ENCODE peak calls at places on chromosome 2, in seven cellular contexts. G is right lobe of liver; J is GM23338; Y is mesenchymal stem cell; N is CD8-positive, alpha-beta memory T cell; Z is right cardiac atrium; O is aorta. M is an unnamed sample. For H3K4me1 and H3K27me3, the result is how much of the 10 kb centered on the place peaks cover.

GRCh38 chr2:28895189-28895893 is 874 bp downstream of the WDR43 start:
- DNase-seq in G (peak), J (peak), Y (peak), N (no peak), Z (peak), O (peak), M (peak)

GRCh38 chr2:171244970-171245782 is 84.5 kb upstream of the TLK1 start:
- DNase-seq in G (no peak), J (peak), Y (peak), N (no peak), Z (no peak), O (no peak), M (no peak)

GRCh38 chr2:121810959-121811853 is 55.8 kb downstream of the TSN start:
- DNase-seq in G (peak), J (peak), Y (peak), N (no peak), Z (peak), O (no peak), M (peak)

GRCh38 chr2:230411484-230412368 is 4.3 kb upstream of the SP100 start:
- DNase-seq in G (peak), J (peak), Y (peak), N (peak), Z (peak), O (peak), M (peak)

GRCh38 chr2:27807476-27807875 is 36.0 kb downstream of the MRPL33 start:
- DNase-seq in G (no peak), J (peak), Y (peak), N (no peak), Z (peak), O (no peak), M (no peak)

GRCh38 chr2:165105911-165106310 is 97.9 kb downstream of the SCN3A start:
- DNase-seq in G (no peak), J (no peak), Y (peak), N (no peak), Z (no peak), O (no peak), M (no peak)

GRCh38 chr2:147449323-147450080 is 395.3 kb upstream of the ACVR2A start:
- DNase-seq in G (no peak), J (peak), Y (no peak), N (no peak), Z (no peak), O (no peak), M (no peak)

GRCh38 chr2:209525834-209526281 is 102.0 kb downstream of the MAP2 start:
- DNase-seq in G (no peak), J (no peak), Y (peak), N (no peak), Z (no peak), O (no peak), M (peak)

GRCh38 chr2:71923143-71923525 is 224.5 kb downstream of the CYP26B1 start:
- DNase-seq in G (no peak), J (no peak), Y (no peak), N (no peak), Z (peak), O (no peak), M (peak)

GRCh38 chr2:15408759-15409158 is 152.4 kb downstream of the NBAS start:
- DNase-seq in G (no peak), J (no peak), Y (no peak), N (no peak), Z (no peak), O (no peak), M (no peak)

GRCh38 chr2:160842286-160842685 is 317.9 kb upstream of the TANK start:
- DNase-seq in G (no peak), J (peak), Y (no peak), N (no peak), Z (no peak), O (no peak), M (no peak)

GRCh38 chr2:182540236-182540635 is 113.4 kb upstream of the PDE1A start:
- DNase-seq in G (no peak), J (no peak), Y (no peak), N (no peak), Z (no peak), O (no peak), M (no peak)

GRCh38 chr2:238562446-238562845 is 135.7 kb downstream of the ASB1 start:
- DNase-seq in G (no peak), J (no peak), Y (no peak), N (no peak), Z (no peak), O (no peak), M (no peak)

GRCh38 chr2:111190816-111191540 is 70.3 kb downstream of the BCL2L11 start:
- DNase-seq in G (no peak), J (no peak), Y (no peak), N (no peak), Z (no peak), O (no peak), M (no peak)

GRCh38 chr2:240392084-240392947 is 43.1 kb upstream of the GPC1 start:
- DNase-seq in G (peak), J (no peak), Y (no peak), N (no peak), Z (peak), O (peak), M (peak)

GRCh38 chr2:96158554-96158940 is 13.3 kb upstream of the DUSP2 start:
- DNase-seq in G (no peak), J (no peak), Y (no peak), N (no peak), Z (no peak), O (no peak), M (peak)

GRCh38 chr2:229081411-229081810 is 189.7 kb downstream of the PID1 start:
- DNase-seq in G (no peak), J (peak), Y (no peak), N (no peak), Z (no peak), O (no peak), M (no peak)

GRCh38 chr2:133843551-133843950 is 275.3 kb upstream of the NCKAP5 start:
- DNase-seq in G (no peak), J (no peak), Y (no peak), N (no peak), Z (no peak), O (no peak), M (no peak)

GRCh38 chr2:215848146-215848545 is 165.2 kb downstream of the MREG start:
- DNase-seq in G (no peak), J (no peak), Y (no peak), N (no peak), Z (no peak), O (no peak), M (no peak)

GRCh38 chr2:100321181-100321880 is 970 bp downstream of the LONRF2 start:
- DNase-seq in G (peak), J (peak), Y (peak), N (no peak), Z (peak), O (no peak), M (peak)

GRCh38 chr2:47486858-47487497 is 84.0 kb downstream of the MSH2 start:
- DNase-seq in G (no peak), J (no peak), Y (peak), N (no peak), Z (no peak), O (no peak), M (no peak)

GRCh38 chr2:177273456-177273855 is 8.9 kb upstream of the NFE2L2 start:
- DNase-seq in G (peak), J (no peak), Y (no peak), N (no peak), Z (no peak), O (no peak), M (no peak)

GRCh38 chr2:223868005-223868404 is 30.6 kb upstream of the AP1S3 start:
- DNase-seq in G (no peak), J (no peak), Y (no peak), N (no peak), Z (no peak), O (no peak), M (no peak)

GRCh38 chr2:144239726-144240125 is 280.2 kb downstream of the ZEB2 start:
- DNase-seq in G (no peak), J (no peak), Y (no peak), N (no peak), Z (no peak), O (no peak), M (no peak)

GRCh38 chr2:130759906-130760753 is 4.8 kb downstream of the AMER3 start:
- DNase-seq in G (no peak), J (no peak), Y (no peak), N (no peak), Z (peak), O (no peak), M (peak)

GRCh38 chr2:235066895-235067294 is 115.1 kb downstream of the SH3BP4 start:
- DNase-seq in G (no peak), J (no peak), Y (no peak), N (no peak), Z (no peak), O (no peak), M (no peak)

GRCh38 chr2:134683561-134684112 is 35.2 kb downstream of the TMEM163 start:
- DNase-seq in G (no peak), J (no peak), Y (peak), N (no peak), Z (no peak), O (no peak), M (peak)

GRCh38 chr2:27849558-27849957 is 40.6 kb downstream of the RBKS start:
- DNase-seq in G (no peak), J (no peak), Y (no peak), N (no peak), Z (no peak), O (no peak), M (no peak)

GRCh38 chr2:74502147-74502719 is 2.8 kb upstream of the LBX2 start:
- DNase-seq in G (peak), J (no peak), Y (peak), N (no peak), Z (no peak), O (no peak), M (peak)

GRCh38 chr2:86622409-86622877 is 1.2 kb downstream of the RNF103 start:
- DNase-seq in G (no peak), J (peak), Y (peak), N (peak), Z (peak), O (peak), M (peak)

GRCh38 chr2:20151116-20151571 is 73.8 kb downstream of the SDC1 start:
- DNase-seq in G (no peak), J (no peak), Y (no peak), N (no peak), Z (peak), O (no peak), M (no peak)

GRCh38 chr2:11416191-11416590 is 49.8 kb downstream of the E2F6 start:
- DNase-seq in G (no peak), J (no peak), Y (no peak), N (no peak), Z (no peak), O (no peak), M (peak)

GRCh38 chr2:238182362-238182761 is 21.1 kb downstream of the ILKAP start:
- DNase-seq in G (no peak), J (no peak), Y (no peak), N (no peak), Z (no peak), O (no peak), M (no peak)

GRCh38 chr2:150586858-150587257 is 99.4 kb upstream of the RND3 start:
- DNase-seq in G (no peak), J (no peak), Y (peak), N (no peak), Z (no peak), O (no peak), M (no peak)

GRCh38 chr2:129067070-129067469 is 748.4 kb upstream of the HS6ST1 start:
- DNase-seq in G (no peak), J (no peak), Y (no peak), N (no peak), Z (no peak), O (no peak), M (no peak)

GRCh38 chr2:105775809-105776559 is 31.3 kb downstream of the NCK2 start:
- DNase-seq in G (no peak), J (no peak), Y (no peak), N (peak), Z (no peak), O (no peak), M (no peak)
- H3K4me1 ChIP-seq in G (under half), J (under half), Y (under half), N (half or more), Z (under half), O (under half), M (under half)

GRCh38 chr2:63052411-63053234 is 2.0 kb downstream of the OTX1 start:
- DNase-seq in G (peak), J (peak), Y (peak), N (no peak), Z (no peak), O (no peak), M (peak)
- H3K27me3 ChIP-seq in G (under half), J (half or more), Y (half or more), N (half or more), Z (under half), O (under half), M (half or more)

GRCh38 chr2:54656863-54657262 is 66.6 kb upstream of the EML6 start:
- DNase-seq in G (no peak), J (no peak), Y (no peak), N (no peak), Z (no peak), O (no peak), M (no peak)
- H3K4me1 ChIP-seq in G (under half), J (under half), Y (under half), N (under half), Z (under half), O (under half), M (under half)

DNA sequence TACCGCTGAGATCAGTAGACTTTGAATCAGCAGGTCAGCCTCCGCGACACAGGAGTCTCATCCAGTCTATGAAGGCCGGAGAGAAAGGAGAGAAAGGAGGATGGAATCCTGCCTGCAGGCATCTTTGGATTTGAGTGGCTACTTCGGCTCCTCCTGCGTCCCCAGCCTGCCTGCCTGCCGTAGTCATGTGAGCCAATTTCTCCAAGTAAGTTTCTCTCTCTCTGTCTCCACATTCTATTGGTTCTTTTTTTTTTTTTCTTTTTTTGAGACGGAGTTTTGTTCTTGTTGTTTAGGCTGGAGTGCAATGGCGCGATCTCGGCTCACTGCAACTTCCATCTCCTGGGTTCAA is 16.7 kb downstream of the PDCD1 start:
- DNase-seq in G (no peak), J (no peak), Y (no peak), N (no peak), Z (peak), O (no peak), M (peak)
- H3K27me3 ChIP-seq in G (under half), J (under half), Y (under half), N (under half), Z (under half), O (under half), M (under half)

GRCh38 chr2:166127217-166128155 is at the start of gene SCN1A:
- DNase-seq in G (no peak), J (peak), Y (peak), N (peak), Z (peak), O (no peak), M (peak)

GRCh38 chr2:166133653-166134052 is 5.8 kb upstream of the SCN1A start:
- DNase-seq in G (no peak), J (no peak), Y (no peak), N (no peak), Z (no peak), O (no peak), M (no peak)

GRCh38 chr2:166125557-166125956 is 2.3 kb downstream of the SCN1A start:
- DNase-seq in G (no peak), J (no peak), Y (no peak), N (no peak), Z (no peak), O (no peak), M (peak)

GRCh38 chr2:166126014-166126639 is 1.7 kb downstream of the SCN1A start:
- DNase-seq in G (no peak), J (no peak), Y (no peak), N (no peak), Z (no peak), O (no peak), M (no peak)

DNA sequence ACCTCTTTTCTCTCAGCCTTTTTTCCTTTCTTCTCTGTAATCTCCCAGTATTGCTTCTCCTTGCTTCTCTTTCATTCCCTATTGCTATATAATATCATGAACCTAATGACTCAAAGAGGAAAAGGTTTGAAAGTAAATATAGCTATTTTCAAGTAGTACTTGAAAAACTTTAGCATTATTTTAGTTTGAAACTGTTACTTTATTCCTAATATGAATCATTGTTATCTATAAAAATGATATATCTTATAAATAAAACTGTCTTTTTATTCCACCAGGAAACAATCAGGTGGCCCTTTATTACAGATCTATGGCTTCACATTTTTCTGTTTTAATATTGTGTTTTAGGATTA is 311 bp upstream of the SCN1A start:
- DNase-seq in G (no peak), J (no peak), Y (no peak), N (no peak), Z (no peak), O (no peak), M (no peak)
- H3K4me1 ChIP-seq in G (under half), J (under half), Y (under half), N (under half), Z (under half), O (under half), M (under half)

GRCh38 chr2:104028066-104028465 is 825.8 kb upstream of the POU3F3 start:
- DNase-seq in G (no peak), J (no peak), Y (no peak), N (no peak), Z (no peak), O (no peak), M (no peak)

GRCh38 chr2:104026726-104027125 is 827.2 kb upstream of the POU3F3 start:
- DNase-seq in G (no peak), J (no peak), Y (no peak), N (no peak), Z (peak), O (no peak), M (no peak)

GRCh38 chr2:104025296-104025695 is 828.6 kb upstream of the POU3F3 start:
- DNase-seq in G (no peak), J (no peak), Y (no peak), N (no peak), Z (no peak), O (no peak), M (no peak)
- H3K27me3 ChIP-seq in G (under half), J (under half), Y (under half), N (under half), Z (under half), O (under half), M (under half)

GRCh38 chr2:42171396-42171971 is 2.3 kb downstream of the EML4 start:
- DNase-seq in G (no peak), J (peak), Y (peak), N (peak), Z (no peak), O (no peak), M (peak)

GRCh38 chr2:42169869-42170465 is 814 bp downstream of the EML4 start:
- DNase-seq in G (no peak), J (peak), Y (peak), N (no peak), Z (no peak), O (no peak), M (peak)

GRCh38 chr2:42172566-42172965 is 3.4 kb downstream of the EML4 start:
- DNase-seq in G (no peak), J (no peak), Y (no peak), N (no peak), Z (no peak), O (no peak), M (peak)

GRCh38 chr2:42170619-42171395 is 1.7 kb downstream of the EML4 start:
- DNase-seq in G (no peak), J (no peak), Y (no peak), N (no peak), Z (no peak), O (no peak), M (peak)

DNA sequence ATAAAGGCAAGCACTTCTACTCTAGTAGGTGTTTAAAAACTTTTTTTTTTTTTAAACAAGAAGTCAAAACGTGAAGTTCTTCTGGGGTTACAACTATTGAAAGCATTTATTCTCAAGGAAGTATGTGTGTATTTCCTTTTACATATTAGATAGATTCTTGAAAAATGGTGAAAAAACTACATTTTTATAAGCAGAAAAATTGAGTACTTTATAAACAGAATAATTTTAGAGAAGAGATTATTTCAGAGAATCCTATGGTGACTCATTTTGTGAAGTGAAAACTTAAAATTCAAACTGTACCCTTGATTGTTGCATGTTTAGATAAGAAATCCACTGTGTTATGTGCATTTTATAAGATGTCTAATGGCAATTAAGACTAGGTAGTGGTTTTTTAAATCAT is 2.9 kb downstream of the EML4 start:
- DNase-seq in G (no peak), J (no peak), Y (no peak), N (no peak), Z (no peak), O (no peak), M (no peak)
- H3K4me1 ChIP-seq in G (under half), J (under half), Y (under half), N (under half), Z (under half), O (under half), M (under half)

M was measured in osteoblast.